ENCODE peak calls at places on chromosomes 4 and X, in ten cellular contexts. One of them, this sample, is unnamed.
A peak's percentile ranks its signal among the peaks of the same experiment; 100 is the strongest.

GRCh38 chrX:24728530-24728929 is 34.8 kb downstream of the POLA1 start:
- DNase-seq in ovary: no peak
- DNase-seq in islet precursor cell: no peak
- DNase-seq in stimulated activated CD4-positive, alpha-beta T cell treated with anti-CD3 and anti-CD28 coated beads, TNF-alpha, amount 100 ng/mL, for 48 hours: no peak
- DNase-seq in glutamatergic neuron: no peak
- DNase-seq in fibroblast of the aortic adventitia: no peak
- DNase-seq in H4: no peak
- DNase-seq in kidney epithelial cell: no peak
- DNase-seq in trophoblast cell: no peak
- DNase-seq in WTC11: no peak
- DNase-seq in this sample: no peak

GRCh38 chr4:176489001-176489400 is 169.2 kb downstream of the SPCS3 start:
- DNase-seq in trophoblast cell: no peak
- DNase-seq in kidney epithelial cell: no peak
- DNase-seq in fibroblast of the aortic adventitia: no peak
- DNase-seq in WTC11: no peak
- DNase-seq in H4: no peak
- DNase-seq in islet precursor cell: no peak
- DNase-seq in glutamatergic neuron: no peak
- DNase-seq in ovary: no peak
- DNase-seq in stimulated activated CD4-positive, alpha-beta T cell treated with anti-CD3 and anti-CD28 coated beads, TNF-alpha, amount 100 ng/mL, for 48 hours: no peak
- DNase-seq in this sample: no peak

GRCh38 chr4:74794341-74794801 is at the start of gene BTC:
- DNase-seq in WTC11: peak; percentile 53
- DNase-seq in stimulated activated CD4-positive, alpha-beta T cell treated with anti-CD3 and anti-CD28 coated beads, TNF-alpha, amount 100 ng/mL, for 48 hours: no peak
- DNase-seq in ovary: no peak
- DNase-seq in islet precursor cell: peak; percentile 74
- DNase-seq in kidney epithelial cell: no peak
- DNase-seq in H4: peak; percentile 60
- DNase-seq in fibroblast of the aortic adventitia: peak; percentile 7
- DNase-seq in glutamatergic neuron: peak; percentile 33
- DNase-seq in trophoblast cell: peak; percentile 38
- DNase-seq in this sample: peak; percentile 35

GRCh38 chrX:16215660-16216059 is 48.4 kb downstream of the MAGEB17 start:
- DNase-seq in stimulated activated CD4-positive, alpha-beta T cell treated with anti-CD3 and anti-CD28 coated beads, TNF-alpha, amount 100 ng/mL, for 48 hours: no peak
- DNase-seq in WTC11: no peak
- DNase-seq in H4: no peak
- DNase-seq in ovary: no peak
- DNase-seq in kidney epithelial cell: no peak
- DNase-seq in glutamatergic neuron: no peak
- DNase-seq in fibroblast of the aortic adventitia: no peak
- DNase-seq in trophoblast cell: no peak
- DNase-seq in islet precursor cell: no peak
- DNase-seq in this sample: no peak

GRCh38 chrX:147978931-147979330 is 2.2 kb upstream of the FMR1NB start:
- DNase-seq in trophoblast cell: no peak
- DNase-seq in WTC11: no peak
- DNase-seq in islet precursor cell: no peak
- DNase-seq in fibroblast of the aortic adventitia: no peak
- DNase-seq in kidney epithelial cell: no peak
- DNase-seq in ovary: no peak
- DNase-seq in glutamatergic neuron: no peak
- DNase-seq in stimulated activated CD4-positive, alpha-beta T cell treated with anti-CD3 and anti-CD28 coated beads, TNF-alpha, amount 100 ng/mL, for 48 hours: no peak
- DNase-seq in H4: peak; percentile 16
- DNase-seq in this sample: no peak

GRCh38 chr4:108901271-108901670 is 138.4 kb upstream of the ETNPPL start:
- DNase-seq in stimulated activated CD4-positive, alpha-beta T cell treated with anti-CD3 and anti-CD28 coated beads, TNF-alpha, amount 100 ng/mL, for 48 hours: no peak
- DNase-seq in glutamatergic neuron: no peak
- DNase-seq in islet precursor cell: no peak
- DNase-seq in WTC11: no peak
- DNase-seq in ovary: no peak
- DNase-seq in kidney epithelial cell: no peak
- DNase-seq in fibroblast of the aortic adventitia: no peak
- DNase-seq in trophoblast cell: no peak
- DNase-seq in H4: no peak
- DNase-seq in this sample: no peak

GRCh38 chrX:10011991-10012390 is 44.8 kb downstream of the CLDN34 start:
- DNase-seq in kidney epithelial cell: no peak
- DNase-seq in stimulated activated CD4-positive, alpha-beta T cell treated with anti-CD3 and anti-CD28 coated beads, TNF-alpha, amount 100 ng/mL, for 48 hours: no peak
- DNase-seq in ovary: no peak
- DNase-seq in islet precursor cell: peak; percentile 57
- DNase-seq in trophoblast cell: no peak
- DNase-seq in glutamatergic neuron: peak; percentile 22
- DNase-seq in WTC11: no peak
- DNase-seq in fibroblast of the aortic adventitia: no peak
- DNase-seq in H4: no peak
- DNase-seq in this sample: no peak

GRCh38 chr4:38950734-38951133 is 81.5 kb downstream of the TMEM156 start:
- DNase-seq in fibroblast of the aortic adventitia: no peak
- DNase-seq in kidney epithelial cell: no peak
- DNase-seq in islet precursor cell: no peak
- DNase-seq in H4: no peak
- DNase-seq in trophoblast cell: no peak
- DNase-seq in ovary: no peak
- DNase-seq in glutamatergic neuron: no peak
- DNase-seq in WTC11: no peak
- DNase-seq in stimulated activated CD4-positive, alpha-beta T cell treated with anti-CD3 and anti-CD28 coated beads, TNF-alpha, amount 100 ng/mL, for 48 hours: no peak
- DNase-seq in this sample: no peak

GRCh38 chr4:92014060-92014459 is 289.7 kb upstream of the GRID2 start:
- DNase-seq in H4: no peak
- DNase-seq in islet precursor cell: no peak
- DNase-seq in trophoblast cell: no peak
- DNase-seq in stimulated activated CD4-positive, alpha-beta T cell treated with anti-CD3 and anti-CD28 coated beads, TNF-alpha, amount 100 ng/mL, for 48 hours: no peak
- DNase-seq in WTC11: no peak
- DNase-seq in glutamatergic neuron: no peak
- DNase-seq in kidney epithelial cell: no peak
- DNase-seq in fibroblast of the aortic adventitia: no peak
- DNase-seq in ovary: no peak
- DNase-seq in this sample: no peak

GRCh38 chrX:155263854-155264628 is at the start of gene RAB39B:
- DNase-seq in H4: peak; percentile 67
- DNase-seq in islet precursor cell: peak; percentile 80
- DNase-seq in trophoblast cell: peak; percentile 14
- DNase-seq in kidney epithelial cell: peak; percentile 7
- DNase-seq in glutamatergic neuron: peak; percentile 71
- DNase-seq in WTC11: peak; percentile 64
- DNase-seq in stimulated activated CD4-positive, alpha-beta T cell treated with anti-CD3 and anti-CD28 coated beads, TNF-alpha, amount 100 ng/mL, for 48 hours: peak; percentile 65
- DNase-seq in fibroblast of the aortic adventitia: peak; percentile 71
- DNase-seq in ovary: peak; percentile 13
- DNase-seq in this sample: peak; percentile 60

GRCh38 chr4:188002346-188002745 is 6.8 kb downstream of the ZFP42 start:
- DNase-seq in kidney epithelial cell: no peak
- DNase-seq in islet precursor cell: no peak
- DNase-seq in glutamatergic neuron: no peak
- DNase-seq in ovary: no peak
- DNase-seq in WTC11: no peak
- DNase-seq in H4: no peak
- DNase-seq in fibroblast of the aortic adventitia: no peak
- DNase-seq in trophoblast cell: no peak
- DNase-seq in stimulated activated CD4-positive, alpha-beta T cell treated with anti-CD3 and anti-CD28 coated beads, TNF-alpha, amount 100 ng/mL, for 48 hours: no peak
- DNase-seq in this sample: no peak

GRCh38 chr4:145012841-145013240 is 85.2 kb downstream of the ANAPC10 start:
- DNase-seq in fibroblast of the aortic adventitia: peak; percentile 87
- DNase-seq in WTC11: no peak
- DNase-seq in trophoblast cell: no peak
- DNase-seq in islet precursor cell: no peak
- DNase-seq in stimulated activated CD4-positive, alpha-beta T cell treated with anti-CD3 and anti-CD28 coated beads, TNF-alpha, amount 100 ng/mL, for 48 hours: no peak
- DNase-seq in H4: peak; percentile 52
- DNase-seq in ovary: no peak
- DNase-seq in kidney epithelial cell: peak; percentile 18
- DNase-seq in glutamatergic neuron: no peak
- DNase-seq in this sample: no peak

GRCh38 chr4:86810867-86811266 is 38.3 kb downstream of the SLC10A6 start:
- DNase-seq in kidney epithelial cell: no peak
- DNase-seq in WTC11: no peak
- DNase-seq in trophoblast cell: no peak
- DNase-seq in stimulated activated CD4-positive, alpha-beta T cell treated with anti-CD3 and anti-CD28 coated beads, TNF-alpha, amount 100 ng/mL, for 48 hours: no peak
- DNase-seq in fibroblast of the aortic adventitia: no peak
- DNase-seq in ovary: no peak
- DNase-seq in glutamatergic neuron: no peak
- DNase-seq in islet precursor cell: no peak
- DNase-seq in H4: no peak
- DNase-seq in this sample: no peak

GRCh38 chrX:150704030-150704613 is 10.9 kb downstream of the MTMR1 start:
- DNase-seq in stimulated activated CD4-positive, alpha-beta T cell treated with anti-CD3 and anti-CD28 coated beads, TNF-alpha, amount 100 ng/mL, for 48 hours: no peak
- DNase-seq in WTC11: no peak
- DNase-seq in kidney epithelial cell: no peak
- DNase-seq in glutamatergic neuron: no peak
- DNase-seq in H4: no peak
- DNase-seq in trophoblast cell: peak; percentile 43
- DNase-seq in ovary: no peak
- DNase-seq in fibroblast of the aortic adventitia: peak; percentile 63
- DNase-seq in islet precursor cell: no peak
- DNase-seq in this sample: no peak

GRCh38 chrX:105564536-105564935 is 257.8 kb upstream of the NRK start:
- DNase-seq in trophoblast cell: no peak
- DNase-seq in ovary: no peak
- DNase-seq in kidney epithelial cell: peak; percentile 58
- DNase-seq in stimulated activated CD4-positive, alpha-beta T cell treated with anti-CD3 and anti-CD28 coated beads, TNF-alpha, amount 100 ng/mL, for 48 hours: no peak
- DNase-seq in WTC11: no peak
- DNase-seq in islet precursor cell: peak; percentile 61
- DNase-seq in glutamatergic neuron: no peak
- DNase-seq in H4: peak; percentile 91
- DNase-seq in fibroblast of the aortic adventitia: peak; percentile 70
- DNase-seq in this sample: no peak

GRCh38 chr4:33837043-33837442 is 2407.3 kb downstream of the ARAP2 start:
- DNase-seq in H4: peak; percentile 80
- DNase-seq in kidney epithelial cell: peak; percentile 45
- DNase-seq in islet precursor cell: no peak
- DNase-seq in glutamatergic neuron: no peak
- DNase-seq in WTC11: no peak
- DNase-seq in stimulated activated CD4-positive, alpha-beta T cell treated with anti-CD3 and anti-CD28 coated beads, TNF-alpha, amount 100 ng/mL, for 48 hours: no peak
- DNase-seq in fibroblast of the aortic adventitia: peak; percentile 83
- DNase-seq in ovary: no peak
- DNase-seq in trophoblast cell: peak; percentile 32
- DNase-seq in this sample: no peak

GRCh38 chr4:119025916-119026661 is 109.5 kb upstream of the MYOZ2 start:
- DNase-seq in H4: peak; percentile 22
- DNase-seq in ovary: peak; percentile 55
- DNase-seq in fibroblast of the aortic adventitia: peak; percentile 97
- DNase-seq in WTC11: no peak
- DNase-seq in islet precursor cell: no peak
- DNase-seq in stimulated activated CD4-positive, alpha-beta T cell treated with anti-CD3 and anti-CD28 coated beads, TNF-alpha, amount 100 ng/mL, for 48 hours: no peak
- DNase-seq in glutamatergic neuron: no peak
- DNase-seq in trophoblast cell: peak; percentile 88
- DNase-seq in kidney epithelial cell: peak; percentile 77
- DNase-seq in this sample: no peak

GRCh38 chr4:2828758-2829181 is 14.9 kb upstream of the ADD1 start:
- DNase-seq in trophoblast cell: no peak
- DNase-seq in H4: no peak
- DNase-seq in kidney epithelial cell: no peak
- DNase-seq in ovary: no peak
- DNase-seq in fibroblast of the aortic adventitia: no peak
- DNase-seq in WTC11: peak; percentile 4
- DNase-seq in glutamatergic neuron: peak; percentile 14
- DNase-seq in stimulated activated CD4-positive, alpha-beta T cell treated with anti-CD3 and anti-CD28 coated beads, TNF-alpha, amount 100 ng/mL, for 48 hours: no peak
- DNase-seq in islet precursor cell: no peak
- DNase-seq in this sample: peak; percentile 17

GRCh38 chrX:119036369-119037029 is 36.3 kb upstream of the CT47C1 start:
- DNase-seq in ovary: no peak
- DNase-seq in stimulated activated CD4-positive, alpha-beta T cell treated with anti-CD3 and anti-CD28 coated beads, TNF-alpha, amount 100 ng/mL, for 48 hours: no peak
- DNase-seq in fibroblast of the aortic adventitia: no peak
- DNase-seq in glutamatergic neuron: no peak
- DNase-seq in trophoblast cell: no peak
- DNase-seq in kidney epithelial cell: no peak
- DNase-seq in H4: no peak
- DNase-seq in WTC11: no peak
- DNase-seq in islet precursor cell: no peak
- DNase-seq in this sample: no peak

GRCh38 chr4:38583102-38583501 is 80.9 kb upstream of the KLF3 start:
- DNase-seq in glutamatergic neuron: no peak
- DNase-seq in trophoblast cell: no peak
- DNase-seq in islet precursor cell: no peak
- DNase-seq in fibroblast of the aortic adventitia: no peak
- DNase-seq in kidney epithelial cell: no peak
- DNase-seq in stimulated activated CD4-positive, alpha-beta T cell treated with anti-CD3 and anti-CD28 coated beads, TNF-alpha, amount 100 ng/mL, for 48 hours: peak; percentile 20
- DNase-seq in WTC11: no peak
- DNase-seq in H4: no peak
- DNase-seq in ovary: no peak
- DNase-seq in this sample: no peak

GRCh38 chr4:2068566-2068965 is 9.4 kb downstream of the NAT8L start:
- DNase-seq in H4: no peak
- DNase-seq in fibroblast of the aortic adventitia: no peak
- DNase-seq in kidney epithelial cell: no peak
- DNase-seq in trophoblast cell: no peak
- DNase-seq in glutamatergic neuron: no peak
- DNase-seq in islet precursor cell: no peak
- DNase-seq in ovary: no peak
- DNase-seq in WTC11: peak; percentile 6
- DNase-seq in stimulated activated CD4-positive, alpha-beta T cell treated with anti-CD3 and anti-CD28 coated beads, TNF-alpha, amount 100 ng/mL, for 48 hours: no peak
- DNase-seq in this sample: peak; percentile 23

GRCh38 chr4:953574-953915 is 19.8 kb downstream of the DGKQ start:
- DNase-seq in islet precursor cell: peak; percentile 29
- DNase-seq in glutamatergic neuron: no peak
- DNase-seq in trophoblast cell: no peak
- DNase-seq in fibroblast of the aortic adventitia: no peak
- DNase-seq in H4: no peak
- DNase-seq in kidney epithelial cell: no peak
- DNase-seq in ovary: no peak
- DNase-seq in stimulated activated CD4-positive, alpha-beta T cell treated with anti-CD3 and anti-CD28 coated beads, TNF-alpha, amount 100 ng/mL, for 48 hours: no peak
- DNase-seq in WTC11: no peak
- DNase-seq in this sample: no peak

GRCh38 chr4:168856312-168856711 is 153.7 kb downstream of the CBR4 start:
- DNase-seq in ovary: no peak
- DNase-seq in H4: peak; percentile 85
- DNase-seq in stimulated activated CD4-positive, alpha-beta T cell treated with anti-CD3 and anti-CD28 coated beads, TNF-alpha, amount 100 ng/mL, for 48 hours: no peak
- DNase-seq in islet precursor cell: no peak
- DNase-seq in kidney epithelial cell: peak; percentile 34
- DNase-seq in fibroblast of the aortic adventitia: peak; percentile 86
- DNase-seq in WTC11: no peak
- DNase-seq in trophoblast cell: peak; percentile 55
- DNase-seq in glutamatergic neuron: no peak
- DNase-seq in this sample: no peak

GRCh38 chrX:83008415-83008814 is 499.7 kb upstream of the POU3F4 start:
- DNase-seq in WTC11: no peak
- DNase-seq in stimulated activated CD4-positive, alpha-beta T cell treated with anti-CD3 and anti-CD28 coated beads, TNF-alpha, amount 100 ng/mL, for 48 hours: no peak
- DNase-seq in glutamatergic neuron: no peak
- DNase-seq in trophoblast cell: no peak
- DNase-seq in H4: no peak
- DNase-seq in ovary: no peak
- DNase-seq in kidney epithelial cell: no peak
- DNase-seq in fibroblast of the aortic adventitia: no peak
- DNase-seq in islet precursor cell: no peak
- DNase-seq in this sample: no peak